ENCODE peak calls at places on chromosomes 2 and 18, in six cellular contexts. H is A549, E is HepG2, Z is GM12891, C is breast epithelium, U is adrenal gland. K is an unnamed sample.

GRCh38 chr2:75764611-75765010 is 53.9 kb upstream of the GCFC2 start:
- DNase-seq in U (no peak), C (no peak), Z (no peak), E (no peak), H (no peak), K (no peak)

GRCh38 chr2:231601356-231602229 is 8.9 kb downstream of the TEX44 start:
- DNase-seq in H (peak), Z (peak), U (peak), E (peak), C (peak), K (peak)

GRCh38 chr2:66700181-66700686 is 265.3 kb downstream of the MEIS1 start:
- DNase-seq in E (no peak), H (no peak), U (no peak), Z (no peak), C (no peak), K (no peak)

GRCh38 chr18:7789853-7790552 is 222.9 kb downstream of the PTPRM start:
- DNase-seq in E (peak), U (no peak), Z (no peak), H (peak), C (no peak), K (peak)

GRCh38 chr2:120441744-120442471 is 96.0 kb downstream of the INHBB start:
- DNase-seq in Z (no peak), U (no peak), E (peak), H (no peak), C (peak), K (no peak)

GRCh38 chr2:98505311-98505808 is 60.7 kb downstream of the INPP4A start:
- DNase-seq in H (no peak), U (peak), E (no peak), Z (no peak), C (no peak), K (no peak)

GRCh38 chr2:71630110-71630967 is 177.0 kb downstream of the DYSF start:
- DNase-seq in C (no peak), U (no peak), Z (no peak), E (no peak), H (no peak), K (no peak)

GRCh38 chr2:239818086-239818485 is 207.1 kb downstream of the NDUFA10 start:
- DNase-seq in E (no peak), C (peak), H (no peak), Z (no peak), U (peak), K (no peak)

GRCh38 chr2:71773218-71773617 is 319.9 kb downstream of the DYSF start:
- DNase-seq in E (no peak), C (no peak), Z (no peak), H (no peak), U (no peak), K (no peak)

GRCh38 chr2:70141754-70142589 is 48.8 kb downstream of the C2orf42 start:
- DNase-seq in H (peak), Z (no peak), E (peak), C (peak), U (peak), K (peak)

GRCh38 chr2:52821631-52822030 is 946.0 kb upstream of the CHAC2 start:
- DNase-seq in C (no peak), H (peak), E (no peak), Z (no peak), U (no peak), K (no peak)

GRCh38 chr18:57743008-57743407 is 60.1 kb downstream of the ATP8B1 start:
- DNase-seq in U (peak), Z (no peak), E (no peak), C (no peak), H (no peak), K (no peak)

GRCh38 chr2:196511258-196511971 is 128.1 kb upstream of the CCDC150 start:
- DNase-seq in C (no peak), Z (no peak), U (no peak), E (no peak), H (no peak), K (no peak)

GRCh38 chr2:239538357-239539052 is 137.7 kb upstream of the HDAC4 start:
- DNase-seq in H (no peak), E (no peak), Z (no peak), U (no peak), C (peak), K (no peak)

GRCh38 chr18:9790261-9790660 is 82.2 kb downstream of the RAB31 start:
- DNase-seq in Z (no peak), C (no peak), U (no peak), E (no peak), H (no peak), K (no peak)

GRCh38 chr2:204260162-204260877 is 285.0 kb upstream of the PARD3B start:
- DNase-seq in E (peak), Z (peak), H (peak), C (peak), U (peak), K (peak)

GRCh38 chr18:31648966-31649429 is 35.4 kb downstream of the B4GALT6 start:
- DNase-seq in U (peak), E (peak), Z (no peak), H (peak), C (no peak), K (peak)

GRCh38 chr2:72745679-72746368 is 80.0 kb downstream of the EXOC6B start:
- DNase-seq in H (peak), E (peak), C (no peak), U (no peak), Z (no peak), K (no peak)

GRCh38 chr2:55165567-55165966 is 66.5 kb downstream of the CLHC1 start:
- DNase-seq in C (no peak), H (no peak), Z (no peak), U (no peak), E (no peak), K (peak)

GRCh38 chr2:15749460-15750432 is 158.1 kb downstream of the DDX1 start:
- DNase-seq in C (no peak), U (peak), H (no peak), Z (no peak), E (no peak), K (no peak)

GRCh38 chr2:121969155-121969554 is 213.7 kb downstream of the TSN start:
- DNase-seq in Z (no peak), E (no peak), H (no peak), U (peak), C (no peak), K (no peak)

GRCh38 chr2:204008352-204008751 is 71.8 kb downstream of the ICOS start:
- DNase-seq in U (no peak), Z (no peak), C (no peak), E (no peak), H (no peak), K (no peak)

GRCh38 chr18:9827211-9827855 is 58.4 kb upstream of the TXNDC2 start:
- DNase-seq in E (no peak), U (no peak), H (no peak), C (no peak), Z (no peak), K (no peak)

GRCh38 chr2:234320098-234320497 is 176.8 kb downstream of the ARL4C start:
- DNase-seq in C (no peak), H (no peak), Z (no peak), U (no peak), E (no peak), K (no peak)

GRCh38 chr2:234322766-234323465 is 174.0 kb downstream of the ARL4C start:
- DNase-seq in Z (no peak), C (no peak), U (no peak), E (no peak), H (no peak), K (no peak)

GRCh38 chr2:234328444-234328990 is 168.4 kb downstream of the ARL4C start:
- DNase-seq in U (no peak), C (no peak), Z (no peak), E (no peak), H (no peak), K (no peak)

GRCh38 chr2:234326694-234327093 is 170.2 kb downstream of the ARL4C start:
- DNase-seq in E (no peak), U (no peak), H (no peak), C (no peak), Z (no peak), K (no peak)

DNA sequence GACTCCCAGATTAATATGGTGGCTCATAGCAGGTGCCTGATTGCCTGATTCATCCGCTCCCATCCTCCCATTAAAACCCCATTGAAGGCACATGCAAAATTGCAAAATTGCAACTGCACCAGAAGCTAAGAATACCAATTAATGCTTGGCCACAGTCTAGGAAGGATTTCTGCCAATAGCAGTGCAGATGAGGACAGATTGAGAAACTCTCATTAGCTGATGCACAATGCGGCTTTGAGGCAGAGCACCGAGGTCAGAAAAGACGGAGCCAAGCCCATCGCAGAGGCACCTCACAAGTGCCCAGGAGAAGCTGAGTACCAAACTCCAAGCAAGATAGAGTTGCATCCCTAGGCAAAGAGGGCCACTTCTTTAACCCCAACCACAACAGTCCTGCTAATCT is 172.7 kb downstream of the ARL4C start:
- DNase-seq in C (no peak), E (no peak), U (no peak), Z (no peak), H (no peak), K (no peak)
- TF ChIP-seq POLR2A in C (no peak), E (no peak), U (no peak), Z (no peak), H (no peak), K (no peak)

GRCh38 chr2:219245899-219246230 is 586 bp downstream of the STK16 start:
- DNase-seq in Z (no peak), C (no peak), H (no peak), E (no peak), U (no peak), K (no peak)

GRCh38 chr2:219248845-219249202 is 3.5 kb downstream of the STK16 start:
- DNase-seq in C (no peak), E (no peak), Z (no peak), U (no peak), H (no peak), K (no peak)

GRCh38 chr2:219249203-219249980 is 3.7 kb upstream of the TUBA4B start:
- DNase-seq in U (peak), C (peak), E (peak), Z (no peak), H (peak), K (peak)

GRCh38 chr2:219246559-219246958 is 1.3 kb downstream of the STK16 start:
- DNase-seq in E (no peak), U (no peak), H (no peak), C (no peak), Z (no peak), K (no peak)

DNA sequence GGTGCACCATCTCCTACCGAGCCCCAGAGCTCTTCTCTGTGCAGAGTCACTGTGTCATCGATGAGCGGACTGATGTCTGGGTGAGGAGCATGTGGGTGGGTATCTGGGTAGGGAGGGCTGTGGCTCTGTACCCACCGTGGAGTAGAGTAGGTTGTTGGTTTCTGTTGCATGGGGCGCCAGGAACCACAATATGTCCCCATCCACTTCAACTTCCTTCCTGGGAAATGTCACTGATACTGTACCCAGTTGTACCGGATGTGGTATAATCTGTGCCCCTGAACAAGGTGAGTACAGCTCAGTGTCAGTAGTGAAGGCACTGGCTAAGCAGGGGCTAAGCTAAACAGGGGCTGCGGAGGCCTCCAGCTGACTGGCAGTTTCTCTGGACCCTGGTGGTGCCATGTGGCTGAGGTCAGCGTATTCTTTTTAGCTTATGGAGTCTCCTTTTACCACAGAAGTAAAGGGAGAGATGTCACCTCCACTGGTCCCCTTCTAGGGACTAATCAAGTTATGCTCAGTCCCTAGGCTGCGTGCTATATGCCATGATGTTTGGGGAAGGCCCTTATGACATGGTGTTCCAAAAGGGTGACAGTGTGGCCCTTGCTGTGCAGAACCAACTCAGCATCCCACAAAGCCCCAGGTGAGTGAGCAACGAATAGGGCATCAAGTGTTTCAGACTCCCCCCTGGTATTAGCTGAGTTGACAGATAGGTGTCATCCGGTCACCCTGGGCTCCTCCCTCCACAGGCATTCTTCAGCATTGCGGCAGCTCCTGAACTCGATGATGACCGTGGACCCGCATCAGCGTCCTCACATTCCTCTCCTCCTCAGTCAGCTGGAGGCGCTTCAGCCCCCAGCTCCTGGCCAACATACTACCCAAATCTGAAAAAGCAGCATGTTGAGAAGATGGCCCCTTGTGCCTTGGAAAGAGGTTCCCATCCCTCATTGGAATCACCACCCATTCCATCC is 2.7 kb downstream of the STK16 start:
- DNase-seq in U (no peak), Z (no peak), E (no peak), C (no peak), H (peak), K (no peak)
- TF ChIP-seq POLR2A in U (no peak), Z (no peak), E (no peak), C (no peak), H (no peak), K (no peak)

GRCh38 chr2:241851325-241852115 is 7.2 kb downstream of the PDCD1 start:
- DNase-seq in C (no peak), U (peak), E (no peak), H (no peak), Z (peak), K (no peak)

GRCh38 chr2:241850544-241851324 is 8.0 kb downstream of the PDCD1 start:
- DNase-seq in U (peak), Z (peak), C (no peak), H (no peak), E (no peak), K (no peak)

GRCh38 chr2:241853651-241854341 is 4.9 kb downstream of the PDCD1 start:
- DNase-seq in C (peak), Z (peak), U (no peak), E (no peak), H (no peak), K (no peak)

GRCh38 chr2:241852981-241853631 is 5.6 kb downstream of the PDCD1 start:
- DNase-seq in Z (peak), U (no peak), H (no peak), C (peak), E (no peak), K (no peak)

DNA sequence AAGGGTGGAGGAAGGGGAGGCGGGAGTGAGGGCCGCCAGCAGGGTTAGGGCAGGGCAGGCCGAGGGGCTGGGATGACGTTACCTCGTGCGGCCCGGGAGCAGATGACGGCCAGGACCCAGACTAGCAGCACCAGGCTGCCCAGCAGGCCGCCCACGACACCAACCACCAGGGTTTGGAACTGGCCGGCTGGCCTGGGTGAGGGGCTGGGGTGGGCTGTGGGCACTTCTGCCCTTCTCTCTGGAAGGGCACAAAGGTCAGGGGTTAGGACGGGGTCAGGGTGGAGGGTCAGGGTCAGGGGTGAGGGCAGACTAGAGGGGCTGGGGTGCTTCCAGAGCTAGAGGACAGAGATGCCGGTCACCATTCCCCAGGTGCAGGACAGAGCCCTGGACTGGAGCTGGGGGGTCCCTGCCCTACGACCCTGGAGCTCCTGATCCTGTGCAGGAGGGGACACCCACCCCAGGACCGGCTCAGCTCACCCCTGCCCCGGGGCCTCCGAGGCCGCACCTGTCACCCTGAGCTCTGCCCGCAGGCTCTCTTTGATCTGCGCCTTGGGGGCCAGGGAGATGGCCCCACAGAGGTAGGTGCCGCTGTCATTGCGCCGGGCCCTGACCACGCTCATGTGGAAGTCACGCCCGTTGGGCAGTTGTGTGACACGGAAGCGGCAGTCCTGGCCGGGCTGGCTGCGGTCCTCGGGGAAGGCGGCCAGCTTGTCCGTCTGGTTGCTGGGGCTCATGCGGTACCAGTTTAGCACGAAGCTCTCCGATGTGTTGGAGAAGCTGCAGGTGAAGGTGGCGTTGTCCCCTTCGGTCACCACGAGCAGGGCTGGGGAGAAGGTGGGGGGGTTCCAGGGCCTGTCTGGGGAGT is 6.3 kb downstream of the PDCD1 start:
- DNase-seq in E (no peak), H (no peak), U (peak), C (peak), Z (peak), K (no peak)
- TF ChIP-seq POLR2A in E (no peak), H (no peak), U (no peak), C (no peak), Z (no peak), K (no peak)

GRCh38 chr2:60496475-60496874 is 57.0 kb downstream of the BCL11A start:
- DNase-seq in U (no peak), Z (no peak), E (no peak), C (no peak), H (no peak), K (no peak)

GRCh38 chr2:60499082-60499429 is 54.4 kb downstream of the BCL11A start:
- DNase-seq in H (no peak), U (no peak), Z (no peak), C (no peak), E (no peak), K (no peak)

GRCh38 chr2:60499651-60500300 is 53.7 kb downstream of the BCL11A start:
- DNase-seq in U (no peak), H (no peak), E (no peak), Z (no peak), C (no peak), K (no peak)

GRCh38 chr2:60496976-60497375 is 56.5 kb downstream of the BCL11A start:
- DNase-seq in E (no peak), Z (no peak), C (no peak), U (no peak), H (no peak), K (no peak)

GRCh38 chr2:60498176-60499081 is 55.0 kb downstream of the BCL11A start:
- DNase-seq in E (no peak), U (no peak), H (no peak), C (no peak), Z (no peak), K (no peak)
- TF ChIP-seq POLR2A in E (no peak), U (no peak), H (no peak), C (no peak), Z (no peak), K (no peak)

GRCh38 chr2:108534577-108535379 is 508 bp downstream of the LIMS1 start:
- DNase-seq in H (peak), E (peak), Z (no peak), C (no peak), U (peak), K (peak)
- TF ChIP-seq POLR2A in H (no peak), E (peak), Z (no peak), C (no peak), U (peak), K (no peak)

GRCh38 chr18:76822510-76823165 is at the start of gene ZNF236:
- DNase-seq in E (peak), C (peak), H (peak), U (peak), Z (peak), K (peak)

GRCh38 chr18:76824136-76824676 is 1.8 kb downstream of the ZNF236 start:
- DNase-seq in U (peak), C (no peak), Z (no peak), H (no peak), E (no peak), K (no peak)

GRCh38 chr18:76824754-76825153 is 2.4 kb downstream of the ZNF236 start:
- DNase-seq in E (no peak), H (no peak), U (no peak), Z (no peak), C (no peak), K (no peak)

GRCh38 chr18:76823166-76823539 is 796 bp downstream of the ZNF236 start:
- DNase-seq in Z (no peak), H (no peak), U (peak), C (no peak), E (no peak), K (no peak)

DNA sequence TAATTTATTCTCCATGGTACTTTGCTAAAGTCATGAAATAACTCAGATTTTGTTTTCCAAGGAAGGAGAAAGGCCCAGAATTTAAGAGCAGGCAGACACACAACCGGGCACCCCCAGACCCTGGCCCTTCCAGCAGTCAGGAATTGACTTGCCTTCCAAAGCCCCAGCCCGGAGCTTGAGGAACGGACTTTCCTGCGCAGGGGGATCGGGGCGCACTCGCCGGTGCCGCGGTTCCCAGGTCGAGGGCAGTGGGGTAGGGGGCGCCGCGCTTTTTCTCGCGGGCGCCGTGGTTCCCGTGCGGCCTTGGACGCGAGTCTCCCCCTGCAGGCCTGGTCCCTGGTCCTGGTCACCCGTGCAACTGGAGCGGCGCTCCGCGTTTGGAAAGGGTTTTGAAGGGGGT is 1.2 kb downstream of the ZNF236 start:
- DNase-seq in C (no peak), U (peak), H (peak), E (no peak), Z (no peak), K (no peak)
- TF ChIP-seq POLR2A in C (no peak), U (no peak), H (no peak), E (no peak), Z (no peak), K (no peak)

GRCh38 chr2:127423880-127424279 is 5.7 kb downstream of the PROC start:
- DNase-seq in E (no peak), Z (no peak), C (no peak), U (peak), H (no peak), K (no peak)

GRCh38 chr2:127421871-127422618 is 3.8 kb downstream of the PROC start:
- DNase-seq in U (peak), Z (no peak), H (no peak), C (no peak), E (no peak), K (no peak)

GRCh38 chr2:127421116-127421800 is 3.0 kb downstream of the PROC start:
- DNase-seq in Z (no peak), H (no peak), C (no peak), U (peak), E (no peak), K (no peak)

GRCh38 chr2:127423476-127423840 is 5.2 kb downstream of the PROC start:
- DNase-seq in U (peak), H (no peak), Z (no peak), E (no peak), C (no peak), K (no peak)

GRCh38 chr2:127422631-127423475 is 4.6 kb downstream of the PROC start:
- DNase-seq in U (peak), Z (peak), E (no peak), H (no peak), C (no peak), K (no peak)
- TF ChIP-seq POLR2A in U (no peak), Z (no peak), E (no peak), H (no peak), C (no peak), K (no peak)

GRCh38 chr2:199228887-199229819 is 228.6 kb downstream of the SATB2 start:
- DNase-seq in H (peak), Z (no peak), U (no peak), C (no peak), E (no peak), K (peak)
- TF ChIP-seq POLR2A in H (no peak), Z (no peak), U (no peak), C (no peak), E (no peak), K (no peak)